ENCODE peak calls at places on chromosomes 6 and 20, in ten cellular contexts. One of them, this sample, is unnamed.

GRCh38 chr20:45897289-45897688 is 6.2 kb downstream of the CTSA start:
- DNase-seq in non-pigmented ciliary epithelial cell: no peak
- DNase-seq in thyroid gland: no peak
- DNase-seq in A549: no peak
- DNase-seq in cardiac fibroblast: no peak
- DNase-seq in ecto neural progenitor cell: no peak
- DNase-seq in NCI-H345: no peak
- DNase-seq in hippocampal formation: no peak
- DNase-seq in stimulated activated CD4-positive, alpha-beta T cell treated with anti-CD3 and anti-CD28 coated beads, TNF-alpha, amount 100 ng/mL, for 4 hours: no peak
- DNase-seq in fibroblast of lung: no peak
- DNase-seq in this sample: no peak

GRCh38 chr6:80338201-80338836 is 231.8 kb downstream of the BCKDHB start:
- DNase-seq in non-pigmented ciliary epithelial cell: no peak
- DNase-seq in thyroid gland: peak
- DNase-seq in A549: peak
- DNase-seq in cardiac fibroblast: peak
- DNase-seq in ecto neural progenitor cell: peak
- DNase-seq in NCI-H345: peak
- DNase-seq in hippocampal formation: peak
- DNase-seq in stimulated activated CD4-positive, alpha-beta T cell treated with anti-CD3 and anti-CD28 coated beads, TNF-alpha, amount 100 ng/mL, for 4 hours: peak
- DNase-seq in fibroblast of lung: peak
- DNase-seq in this sample: peak

GRCh38 chr6:166592818-166593217 is 6.3 kb upstream of the RAMACL start:
- DNase-seq in non-pigmented ciliary epithelial cell: peak
- DNase-seq in thyroid gland: no peak
- DNase-seq in A549: no peak
- DNase-seq in cardiac fibroblast: peak
- DNase-seq in ecto neural progenitor cell: no peak
- DNase-seq in NCI-H345: no peak
- DNase-seq in hippocampal formation: no peak
- DNase-seq in stimulated activated CD4-positive, alpha-beta T cell treated with anti-CD3 and anti-CD28 coated beads, TNF-alpha, amount 100 ng/mL, for 4 hours: no peak
- DNase-seq in fibroblast of lung: peak
- DNase-seq in this sample: no peak

GRCh38 chr20:20493701-20494100 is 125.8 kb downstream of the INSM1 start:
- DNase-seq in non-pigmented ciliary epithelial cell: no peak
- DNase-seq in thyroid gland: no peak
- DNase-seq in A549: no peak
- DNase-seq in cardiac fibroblast: no peak
- DNase-seq in ecto neural progenitor cell: no peak
- DNase-seq in NCI-H345: no peak
- DNase-seq in hippocampal formation: no peak
- DNase-seq in stimulated activated CD4-positive, alpha-beta T cell treated with anti-CD3 and anti-CD28 coated beads, TNF-alpha, amount 100 ng/mL, for 4 hours: no peak
- DNase-seq in fibroblast of lung: no peak
- DNase-seq in this sample: peak

GRCh38 chr6:3152689-3153088 is 4.7 kb downstream of the TUBB2A start:
- DNase-seq in non-pigmented ciliary epithelial cell: no peak
- DNase-seq in thyroid gland: no peak
- DNase-seq in A549: no peak
- DNase-seq in cardiac fibroblast: no peak
- DNase-seq in ecto neural progenitor cell: no peak
- DNase-seq in NCI-H345: no peak
- DNase-seq in hippocampal formation: no peak
- DNase-seq in stimulated activated CD4-positive, alpha-beta T cell treated with anti-CD3 and anti-CD28 coated beads, TNF-alpha, amount 100 ng/mL, for 4 hours: no peak
- DNase-seq in fibroblast of lung: no peak
- DNase-seq in this sample: no peak

GRCh38 chr6:160667854-160668481 is 3.9 kb upstream of the LPA start:
- DNase-seq in non-pigmented ciliary epithelial cell: no peak
- DNase-seq in thyroid gland: no peak
- DNase-seq in A549: peak
- DNase-seq in cardiac fibroblast: peak
- DNase-seq in ecto neural progenitor cell: peak
- DNase-seq in NCI-H345: no peak
- DNase-seq in hippocampal formation: no peak
- DNase-seq in stimulated activated CD4-positive, alpha-beta T cell treated with anti-CD3 and anti-CD28 coated beads, TNF-alpha, amount 100 ng/mL, for 4 hours: no peak
- DNase-seq in fibroblast of lung: no peak
- DNase-seq in this sample: peak

GRCh38 chr6:149233056-149233715 is 84.3 kb upstream of the TAB2 start:
- DNase-seq in non-pigmented ciliary epithelial cell: peak
- DNase-seq in thyroid gland: no peak
- DNase-seq in A549: peak
- DNase-seq in cardiac fibroblast: peak
- DNase-seq in ecto neural progenitor cell: no peak
- DNase-seq in NCI-H345: peak
- DNase-seq in hippocampal formation: no peak
- DNase-seq in stimulated activated CD4-positive, alpha-beta T cell treated with anti-CD3 and anti-CD28 coated beads, TNF-alpha, amount 100 ng/mL, for 4 hours: peak
- DNase-seq in fibroblast of lung: peak
- DNase-seq in this sample: no peak

GRCh38 chr6:50978631-50979030 is 160.0 kb downstream of the TFAP2B start:
- DNase-seq in non-pigmented ciliary epithelial cell: no peak
- DNase-seq in thyroid gland: no peak
- DNase-seq in A549: no peak
- DNase-seq in cardiac fibroblast: no peak
- DNase-seq in ecto neural progenitor cell: no peak
- DNase-seq in NCI-H345: no peak
- DNase-seq in hippocampal formation: no peak
- DNase-seq in stimulated activated CD4-positive, alpha-beta T cell treated with anti-CD3 and anti-CD28 coated beads, TNF-alpha, amount 100 ng/mL, for 4 hours: no peak
- DNase-seq in fibroblast of lung: no peak
- DNase-seq in this sample: no peak

GRCh38 chr6:18148304-18149025 is 6.4 kb downstream of the TPMT start:
- DNase-seq in non-pigmented ciliary epithelial cell: peak
- DNase-seq in thyroid gland: no peak
- DNase-seq in A549: peak
- DNase-seq in cardiac fibroblast: peak
- DNase-seq in ecto neural progenitor cell: no peak
- DNase-seq in NCI-H345: no peak
- DNase-seq in hippocampal formation: no peak
- DNase-seq in stimulated activated CD4-positive, alpha-beta T cell treated with anti-CD3 and anti-CD28 coated beads, TNF-alpha, amount 100 ng/mL, for 4 hours: no peak
- DNase-seq in fibroblast of lung: peak
- DNase-seq in this sample: no peak

GRCh38 chr6:110593637-110594036 is 117.2 kb upstream of the SLC22A16 start:
- DNase-seq in non-pigmented ciliary epithelial cell: no peak
- DNase-seq in thyroid gland: no peak
- DNase-seq in A549: no peak
- DNase-seq in cardiac fibroblast: no peak
- DNase-seq in ecto neural progenitor cell: no peak
- DNase-seq in NCI-H345: no peak
- DNase-seq in hippocampal formation: no peak
- DNase-seq in stimulated activated CD4-positive, alpha-beta T cell treated with anti-CD3 and anti-CD28 coated beads, TNF-alpha, amount 100 ng/mL, for 4 hours: no peak
- DNase-seq in fibroblast of lung: no peak
- DNase-seq in this sample: no peak

GRCh38 chr20:31943052-31943471 is 8.8 kb downstream of the PDRG1 start:
- DNase-seq in non-pigmented ciliary epithelial cell: no peak
- DNase-seq in thyroid gland: peak
- DNase-seq in A549: no peak
- DNase-seq in cardiac fibroblast: no peak
- DNase-seq in ecto neural progenitor cell: no peak
- DNase-seq in NCI-H345: no peak
- DNase-seq in hippocampal formation: peak
- DNase-seq in stimulated activated CD4-positive, alpha-beta T cell treated with anti-CD3 and anti-CD28 coated beads, TNF-alpha, amount 100 ng/mL, for 4 hours: no peak
- DNase-seq in fibroblast of lung: no peak
- DNase-seq in this sample: peak

GRCh38 chr6:52201493-52201892 is 15.3 kb downstream of the IL17A start:
- DNase-seq in non-pigmented ciliary epithelial cell: no peak
- DNase-seq in thyroid gland: no peak
- DNase-seq in A549: no peak
- DNase-seq in cardiac fibroblast: no peak
- DNase-seq in ecto neural progenitor cell: no peak
- DNase-seq in NCI-H345: no peak
- DNase-seq in hippocampal formation: no peak
- DNase-seq in stimulated activated CD4-positive, alpha-beta T cell treated with anti-CD3 and anti-CD28 coated beads, TNF-alpha, amount 100 ng/mL, for 4 hours: no peak
- DNase-seq in fibroblast of lung: no peak
- DNase-seq in this sample: no peak

GRCh38 chr6:20403766-20404640 is 2.3 kb downstream of the E2F3 start:
- DNase-seq in non-pigmented ciliary epithelial cell: no peak
- DNase-seq in thyroid gland: peak
- DNase-seq in A549: peak
- DNase-seq in cardiac fibroblast: peak
- DNase-seq in ecto neural progenitor cell: no peak
- DNase-seq in NCI-H345: peak
- DNase-seq in hippocampal formation: peak
- DNase-seq in stimulated activated CD4-positive, alpha-beta T cell treated with anti-CD3 and anti-CD28 coated beads, TNF-alpha, amount 100 ng/mL, for 4 hours: peak
- DNase-seq in fibroblast of lung: peak
- DNase-seq in this sample: peak

GRCh38 chr6:117472667-117473066 is 9.8 kb upstream of the DCBLD1 start:
- DNase-seq in non-pigmented ciliary epithelial cell: no peak
- DNase-seq in thyroid gland: no peak
- DNase-seq in A549: no peak
- DNase-seq in cardiac fibroblast: no peak
- DNase-seq in ecto neural progenitor cell: no peak
- DNase-seq in NCI-H345: no peak
- DNase-seq in hippocampal formation: no peak
- DNase-seq in stimulated activated CD4-positive, alpha-beta T cell treated with anti-CD3 and anti-CD28 coated beads, TNF-alpha, amount 100 ng/mL, for 4 hours: no peak
- DNase-seq in fibroblast of lung: no peak
- DNase-seq in this sample: no peak

GRCh38 chr20:41038878-41039404 is 10.3 kb downstream of the TOP1 start:
- DNase-seq in non-pigmented ciliary epithelial cell: no peak
- DNase-seq in thyroid gland: no peak
- DNase-seq in A549: peak
- DNase-seq in cardiac fibroblast: no peak
- DNase-seq in ecto neural progenitor cell: no peak
- DNase-seq in NCI-H345: no peak
- DNase-seq in hippocampal formation: no peak
- DNase-seq in stimulated activated CD4-positive, alpha-beta T cell treated with anti-CD3 and anti-CD28 coated beads, TNF-alpha, amount 100 ng/mL, for 4 hours: no peak
- DNase-seq in fibroblast of lung: no peak
- DNase-seq in this sample: no peak

GRCh38 chr20:36606171-36607116 is 865 bp downstream of the RAB5IF start:
- DNase-seq in non-pigmented ciliary epithelial cell: no peak
- DNase-seq in thyroid gland: peak
- DNase-seq in A549: peak
- DNase-seq in cardiac fibroblast: peak
- DNase-seq in ecto neural progenitor cell: no peak
- DNase-seq in NCI-H345: no peak
- DNase-seq in hippocampal formation: no peak
- DNase-seq in stimulated activated CD4-positive, alpha-beta T cell treated with anti-CD3 and anti-CD28 coated beads, TNF-alpha, amount 100 ng/mL, for 4 hours: no peak
- DNase-seq in fibroblast of lung: peak
- DNase-seq in this sample: no peak

GRCh38 chr6:138817799-138818198 is 21.9 kb downstream of the ECT2L start:
- DNase-seq in non-pigmented ciliary epithelial cell: peak
- DNase-seq in thyroid gland: peak
- DNase-seq in A549: no peak
- DNase-seq in cardiac fibroblast: peak
- DNase-seq in ecto neural progenitor cell: peak
- DNase-seq in NCI-H345: peak
- DNase-seq in hippocampal formation: no peak
- DNase-seq in stimulated activated CD4-positive, alpha-beta T cell treated with anti-CD3 and anti-CD28 coated beads, TNF-alpha, amount 100 ng/mL, for 4 hours: no peak
- DNase-seq in fibroblast of lung: peak
- DNase-seq in this sample: no peak

GRCh38 chr20:23625236-23625964 is 12.4 kb downstream of the CST3 start:
- DNase-seq in non-pigmented ciliary epithelial cell: no peak
- DNase-seq in thyroid gland: no peak
- DNase-seq in A549: no peak
- DNase-seq in cardiac fibroblast: no peak
- DNase-seq in ecto neural progenitor cell: peak
- DNase-seq in NCI-H345: no peak
- DNase-seq in hippocampal formation: no peak
- DNase-seq in stimulated activated CD4-positive, alpha-beta T cell treated with anti-CD3 and anti-CD28 coated beads, TNF-alpha, amount 100 ng/mL, for 4 hours: no peak
- DNase-seq in fibroblast of lung: no peak
- DNase-seq in this sample: no peak

This sample was measured in pons.